ENCODE peak calls at places on chromosomes 7 and 10, in five cellular contexts. One of them, this sample, is unnamed.

GRCh38 chr7:45869426-45869825 is 3.5 kb downstream of the CCDC201 start:
- DNase-seq in PC-3: peak; percentile 85
- DNase-seq in OCI-LY7: no peak
- DNase-seq in MM.1S: no peak
- DNase-seq in neural progenitor cell: no peak
- DNase-seq in this sample: no peak

GRCh38 chr7:143882611-143883078 is 19.3 kb downstream of the TCAF1 start:
- DNase-seq in MM.1S: no peak
- DNase-seq in OCI-LY7: no peak
- DNase-seq in neural progenitor cell: peak; percentile 83
- DNase-seq in PC-3: no peak
- DNase-seq in this sample: peak; percentile 69

GRCh38 chr10:83078160-83078559 is 1061.1 kb upstream of the GHITM start:
- DNase-seq in OCI-LY7: no peak
- DNase-seq in MM.1S: peak; percentile 24
- DNase-seq in neural progenitor cell: peak; percentile 4
- DNase-seq in PC-3: peak; percentile 1
- DNase-seq in this sample: no peak

GRCh38 chr10:79202188-79203013 is 133.6 kb downstream of the ZMIZ1 start:
- DNase-seq in OCI-LY7: peak; percentile 71
- DNase-seq in PC-3: peak; percentile 89
- DNase-seq in neural progenitor cell: peak; percentile 71
- DNase-seq in MM.1S: peak; percentile 15
- DNase-seq in this sample: peak; percentile 49

GRCh38 chr7:129859188-129859587 is 93.6 kb downstream of the UBE2H start:
- DNase-seq in neural progenitor cell: no peak
- DNase-seq in OCI-LY7: no peak
- DNase-seq in PC-3: no peak
- DNase-seq in MM.1S: no peak
- DNase-seq in this sample: no peak

GRCh38 chr10:116825901-116826300 is 23.4 kb upstream of the ENO4 start:
- DNase-seq in PC-3: no peak
- DNase-seq in OCI-LY7: no peak
- DNase-seq in MM.1S: no peak
- DNase-seq in neural progenitor cell: no peak
- DNase-seq in this sample: no peak

GRCh38 chr7:52260046-52260665 is 775.3 kb upstream of the POM121L12 start:
- DNase-seq in PC-3: peak; percentile 32
- DNase-seq in OCI-LY7: no peak
- DNase-seq in neural progenitor cell: peak; percentile 72
- DNase-seq in MM.1S: no peak
- DNase-seq in this sample: no peak

GRCh38 chr7:29281782-29282541 is 87.4 kb downstream of the CHN2 start:
- DNase-seq in PC-3: no peak
- DNase-seq in MM.1S: no peak
- DNase-seq in neural progenitor cell: no peak
- DNase-seq in OCI-LY7: no peak
- DNase-seq in this sample: no peak

GRCh38 chr10:6383099-6383812 is 180.5 kb downstream of the PFKFB3 start:
- DNase-seq in OCI-LY7: no peak
- DNase-seq in PC-3: no peak
- DNase-seq in neural progenitor cell: no peak
- DNase-seq in MM.1S: no peak
- DNase-seq in this sample: peak; percentile 63

DNA sequence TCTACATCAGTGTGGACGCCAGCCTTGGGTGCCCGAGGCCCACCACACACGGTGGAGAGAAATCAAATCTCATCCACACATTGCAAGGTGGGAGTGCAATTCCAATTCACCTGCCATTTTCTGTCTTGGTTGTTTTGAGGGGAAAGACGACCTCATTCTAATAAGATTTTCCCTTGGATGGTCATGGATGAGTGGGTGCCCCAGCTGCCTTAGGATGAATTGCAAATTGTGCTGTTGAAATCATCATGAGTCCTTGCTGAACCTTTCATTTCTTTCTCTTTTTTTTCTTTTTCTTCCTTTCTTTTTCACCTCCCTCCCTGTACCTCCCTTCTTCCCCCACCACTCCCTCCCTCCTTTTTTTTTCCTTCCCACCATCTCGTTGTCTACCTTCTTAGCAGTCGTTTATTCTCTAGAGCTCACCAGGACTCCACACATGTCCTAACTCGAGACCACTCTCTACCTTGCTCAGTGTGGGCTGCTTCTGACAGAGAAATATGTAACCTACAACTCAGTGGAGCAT is 266.9 kb upstream of the NFE2L3 start:
- DNase-seq in MM.1S: no peak
- DNase-seq in neural progenitor cell: no peak
- DNase-seq in OCI-LY7: no peak
- DNase-seq in PC-3: no peak
- DNase-seq in this sample: no peak
- H3K4me1 ChIP-seq in MM.1S: peaks cover 22% of the 10 kb centered on the region
- H3K4me1 ChIP-seq in neural progenitor cell: no peaks in the 10 kb centered on the region
- H3K4me1 ChIP-seq in OCI-LY7: peaks cover 17% of the 10 kb centered on the region
- H3K4me1 ChIP-seq in PC-3: no peaks in the 10 kb centered on the region
- H3K4me1 ChIP-seq in this sample: no peaks in the 10 kb centered on the region

GRCh38 chr10:98374176-98374969 is 40.6 kb downstream of the PYROXD2 start:
- DNase-seq in PC-3: peak; percentile 78
- DNase-seq in neural progenitor cell: no peak
- DNase-seq in MM.1S: no peak
- DNase-seq in OCI-LY7: no peak
- DNase-seq in this sample: peak; percentile 88
- TF ChIP-seq EZH2phosphoT487 in PC-3: no peak
- TF ChIP-seq EZH2phosphoT487 in neural progenitor cell: no peak
- TF ChIP-seq EZH2phosphoT487 in MM.1S: no peak
- TF ChIP-seq EZH2phosphoT487 in OCI-LY7: no peak
- TF ChIP-seq EZH2phosphoT487 in this sample: no peak

DNA sequence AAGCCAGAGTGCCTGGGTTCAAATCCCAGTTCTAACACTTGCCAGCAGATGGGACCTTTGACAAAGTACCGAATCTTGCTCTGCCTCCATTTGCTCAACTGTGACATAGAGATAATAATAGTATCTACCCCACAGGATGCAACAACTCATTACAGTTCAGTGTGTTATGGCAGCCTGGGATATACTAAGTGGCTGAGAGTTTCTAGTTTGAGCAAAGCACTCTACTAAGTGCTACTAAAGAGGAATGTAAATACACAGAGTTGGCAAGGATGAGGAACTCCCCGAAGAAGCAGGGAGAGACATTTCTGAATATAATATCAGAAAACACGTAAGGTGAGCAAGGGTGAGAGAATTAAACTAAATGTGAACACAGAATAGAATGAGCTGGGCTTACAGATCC is 243.2 kb downstream of the ARHGAP21 start:
- DNase-seq in PC-3: no peak
- DNase-seq in neural progenitor cell: no peak
- DNase-seq in MM.1S: no peak
- DNase-seq in OCI-LY7: no peak
- DNase-seq in this sample: no peak
- H3K4me1 ChIP-seq in PC-3: peaks cover 13% of the 10 kb centered on the region
- H3K4me1 ChIP-seq in neural progenitor cell: no peaks in the 10 kb centered on the region
- H3K4me1 ChIP-seq in MM.1S: peaks cover 9% of the 10 kb centered on the region
- H3K4me1 ChIP-seq in OCI-LY7: no peaks in the 10 kb centered on the region
- H3K4me1 ChIP-seq in this sample: peaks cover 10% of the 10 kb centered on the region

GRCh38 chr10:97131041-97131659 is 54.6 kb downstream of the SLIT1 start:
- DNase-seq in PC-3: no peak
- DNase-seq in MM.1S: no peak
- DNase-seq in neural progenitor cell: no peak
- DNase-seq in OCI-LY7: no peak
- DNase-seq in this sample: no peak

GRCh38 chr10:97131702-97132101 is 54.1 kb downstream of the SLIT1 start:
- DNase-seq in neural progenitor cell: no peak
- DNase-seq in PC-3: no peak
- DNase-seq in MM.1S: no peak
- DNase-seq in OCI-LY7: no peak
- DNase-seq in this sample: peak; percentile 36

GRCh38 chr10:97128851-97129186 is 56.9 kb downstream of the SLIT1 start:
- DNase-seq in PC-3: no peak
- DNase-seq in OCI-LY7: no peak
- DNase-seq in neural progenitor cell: no peak
- DNase-seq in MM.1S: no peak
- DNase-seq in this sample: no peak

GRCh38 chr10:97127960-97128850 is 57.6 kb downstream of the SLIT1 start:
- DNase-seq in neural progenitor cell: no peak
- DNase-seq in OCI-LY7: no peak
- DNase-seq in MM.1S: no peak
- DNase-seq in PC-3: no peak
- DNase-seq in this sample: no peak

DNA sequence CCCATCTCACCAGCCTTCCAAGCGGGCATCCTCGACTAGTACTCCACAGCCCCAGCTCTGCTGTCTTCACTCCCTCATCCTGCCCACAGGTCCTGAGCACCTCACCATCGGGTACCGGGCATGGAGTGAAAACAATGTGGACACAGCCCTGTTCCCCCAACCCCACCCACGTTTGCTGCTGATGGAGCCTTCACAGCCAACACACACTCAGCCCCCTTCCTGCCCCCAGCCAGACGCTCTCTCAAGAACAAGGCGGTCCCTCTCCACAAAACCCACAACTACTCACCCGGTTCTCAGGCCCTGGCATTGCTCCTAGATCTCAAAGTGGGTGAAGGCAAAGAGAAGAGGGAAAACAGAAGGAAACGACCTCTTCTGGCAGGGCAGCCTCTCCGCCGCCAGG is 56.1 kb downstream of the SLIT1 start:
- DNase-seq in MM.1S: no peak
- DNase-seq in OCI-LY7: no peak
- DNase-seq in PC-3: no peak
- DNase-seq in neural progenitor cell: no peak
- DNase-seq in this sample: no peak
- TF ChIP-seq EZH2phosphoT487 in MM.1S: no peak
- TF ChIP-seq EZH2phosphoT487 in OCI-LY7: no peak
- TF ChIP-seq EZH2phosphoT487 in PC-3: no peak
- TF ChIP-seq EZH2phosphoT487 in neural progenitor cell: no peak
- TF ChIP-seq EZH2phosphoT487 in this sample: no peak

GRCh38 chr7:106346678-106347217 is 62.0 kb upstream of the NAMPT start:
- DNase-seq in OCI-LY7: no peak
- DNase-seq in MM.1S: peak; percentile 100
- DNase-seq in neural progenitor cell: no peak
- DNase-seq in PC-3: peak; percentile 98
- DNase-seq in this sample: peak; percentile 97
- H3K4me1 ChIP-seq in OCI-LY7: no peaks in the 10 kb centered on the region
- H3K4me1 ChIP-seq in MM.1S: peaks cover 40% of the 10 kb centered on the region
- H3K4me1 ChIP-seq in neural progenitor cell: no peaks in the 10 kb centered on the region
- H3K4me1 ChIP-seq in PC-3: peaks cover 28% of the 10 kb centered on the region
- H3K4me1 ChIP-seq in this sample: peaks cover 17% of the 10 kb centered on the region

DNA sequence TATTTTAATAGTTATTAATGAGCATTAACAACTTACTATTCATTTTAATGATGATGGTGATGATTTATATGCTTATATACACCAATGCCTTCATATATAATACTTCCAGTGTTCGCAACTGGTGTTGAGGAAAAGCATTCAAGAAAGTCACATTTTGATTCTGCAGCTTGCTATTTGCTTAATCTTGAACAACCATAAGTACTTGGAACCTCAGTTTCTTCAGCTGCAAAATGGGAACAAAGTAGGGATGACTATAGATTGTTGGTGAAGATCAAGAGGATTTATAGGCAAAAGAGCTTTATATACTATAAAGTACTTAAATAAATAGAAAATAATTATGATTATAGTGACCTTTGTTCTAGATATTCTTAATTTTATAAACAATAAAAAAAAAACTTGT is 4.3 kb downstream of the ARID5B start:
- DNase-seq in OCI-LY7: no peak
- DNase-seq in MM.1S: no peak
- DNase-seq in neural progenitor cell: no peak
- DNase-seq in PC-3: no peak
- DNase-seq in this sample: no peak
- TF ChIP-seq EZH2phosphoT487 in OCI-LY7: no peak
- TF ChIP-seq EZH2phosphoT487 in MM.1S: no peak
- TF ChIP-seq EZH2phosphoT487 in neural progenitor cell: no peak
- TF ChIP-seq EZH2phosphoT487 in PC-3: no peak
- TF ChIP-seq EZH2phosphoT487 in this sample: no peak

GRCh38 chr10:126469692-126470091 is 81.4 kb upstream of the ADAM12 start:
- DNase-seq in PC-3: no peak
- DNase-seq in OCI-LY7: no peak
- DNase-seq in MM.1S: no peak
- DNase-seq in neural progenitor cell: no peak
- DNase-seq in this sample: no peak

GRCh38 chr10:126478600-126478999 is 90.3 kb upstream of the ADAM12 start:
- DNase-seq in neural progenitor cell: no peak
- DNase-seq in PC-3: no peak
- DNase-seq in OCI-LY7: no peak
- DNase-seq in MM.1S: no peak
- DNase-seq in this sample: no peak

GRCh38 chr10:126468876-126469643 is 80.8 kb upstream of the ADAM12 start:
- DNase-seq in neural progenitor cell: no peak
- DNase-seq in PC-3: no peak
- DNase-seq in MM.1S: no peak
- DNase-seq in OCI-LY7: no peak
- DNase-seq in this sample: no peak

GRCh38 chr10:126476256-126476655 is 88.0 kb upstream of the ADAM12 start:
- DNase-seq in PC-3: no peak
- DNase-seq in MM.1S: no peak
- DNase-seq in OCI-LY7: no peak
- DNase-seq in neural progenitor cell: peak; percentile 15
- DNase-seq in this sample: no peak

GRCh38 chr10:126474031-126474430 is 85.8 kb upstream of the ADAM12 start:
- DNase-seq in PC-3: no peak
- DNase-seq in MM.1S: no peak
- DNase-seq in OCI-LY7: no peak
- DNase-seq in neural progenitor cell: no peak
- DNase-seq in this sample: no peak
- H3K4me1 ChIP-seq in PC-3: no peaks in the 10 kb centered on the region
- H3K4me1 ChIP-seq in MM.1S: no peaks in the 10 kb centered on the region
- H3K4me1 ChIP-seq in OCI-LY7: no peaks in the 10 kb centered on the region
- H3K4me1 ChIP-seq in neural progenitor cell: peaks cover 5% of the 10 kb centered on the region
- H3K4me1 ChIP-seq in this sample: no peaks in the 10 kb centered on the region

GRCh38 chr7:114663502-114663901 is 248.9 kb downstream of the FOXP2 start:
- DNase-seq in neural progenitor cell: peak; percentile 34
- DNase-seq in PC-3: peak; percentile 52
- DNase-seq in MM.1S: peak; percentile 43
- DNase-seq in OCI-LY7: peak; percentile 1
- DNase-seq in this sample: peak; percentile 42
- TF ChIP-seq EZH2phosphoT487 in neural progenitor cell: no peak
- TF ChIP-seq EZH2phosphoT487 in PC-3: no peak
- TF ChIP-seq EZH2phosphoT487 in MM.1S: no peak
- TF ChIP-seq EZH2phosphoT487 in OCI-LY7: no peak
- TF ChIP-seq EZH2phosphoT487 in this sample: no peak

GRCh38 chr7:47443049-47443448 is 138.9 kb downstream of the TNS3 start:
- DNase-seq in MM.1S: no peak
- DNase-seq in PC-3: no peak
- DNase-seq in neural progenitor cell: peak; percentile 30
- DNase-seq in OCI-LY7: no peak
- DNase-seq in this sample: no peak
- H3K4me1 ChIP-seq in MM.1S: no peaks in the 10 kb centered on the region
- H3K4me1 ChIP-seq in PC-3: peaks cover 9% of the 10 kb centered on the region
- H3K4me1 ChIP-seq in neural progenitor cell: peaks cover 14% of the 10 kb centered on the region
- H3K4me1 ChIP-seq in OCI-LY7: peaks cover 3% of the 10 kb centered on the region
- H3K4me1 ChIP-seq in this sample: peaks cover 15% of the 10 kb centered on the region

GRCh38 chr7:41617987-41618386 is 84.9 kb downstream of the INHBA start:
- DNase-seq in neural progenitor cell: no peak
- DNase-seq in PC-3: no peak
- DNase-seq in OCI-LY7: no peak
- DNase-seq in MM.1S: no peak
- DNase-seq in this sample: no peak
- TF ChIP-seq EZH2phosphoT487 in neural progenitor cell: no peak
- TF ChIP-seq EZH2phosphoT487 in PC-3: no peak
- TF ChIP-seq EZH2phosphoT487 in OCI-LY7: no peak
- TF ChIP-seq EZH2phosphoT487 in MM.1S: no peak
- TF ChIP-seq EZH2phosphoT487 in this sample: no peak